ENCODE peak calls at places on chromosome 1, in four cellular contexts. H is body of pancreas, Z is esophagus muscularis mucosa, T is right lobe of liver. W is an unnamed sample.

GRCh38 chr1:231177971-231178370 is 16.1 kb downstream of the TRIM67 start:
- DNase-seq in H (no peak), T (no peak), Z (no peak), W (no peak)

GRCh38 chr1:59601032-59601431 is 213.7 kb upstream of the HOOK1 start:
- DNase-seq in H (no peak), T (no peak), Z (no peak), W (no peak)

GRCh38 chr1:227372662-227373061 is 54.4 kb upstream of the CDC42BPA start:
- DNase-seq in Z (no peak), H (peak), T (no peak), W (no peak)

GRCh38 chr1:12294076-12294475 is 64.2 kb downstream of the VPS13D start:
- DNase-seq in H (no peak), Z (no peak), T (no peak), W (no peak)

GRCh38 chr1:14215151-14215550 is 383.3 kb upstream of the KAZN start:
- DNase-seq in Z (no peak), T (no peak), H (no peak), W (no peak)

GRCh38 chr1:230359992-230360391 is 66.1 kb downstream of the PGBD5 start:
- DNase-seq in H (no peak), Z (no peak), T (no peak), W (no peak)

GRCh38 chr1:9595156-9595967 is 6.7 kb downstream of the TMEM201 start:
- DNase-seq in T (no peak), Z (no peak), H (no peak), W (no peak)

GRCh38 chr1:212638419-212639151 is 30.0 kb downstream of the ATF3 start:
- DNase-seq in H (no peak), Z (no peak), T (no peak), W (no peak)

GRCh38 chr1:93552751-93553455 is 105.0 kb downstream of the FNBP1L start:
- DNase-seq in T (no peak), H (no peak), Z (no peak), W (peak)

GRCh38 chr1:200381256-200381980 is 28.4 kb downstream of the ZNF281 start:
- DNase-seq in Z (no peak), T (no peak), H (no peak), W (no peak)

GRCh38 chr1:200380589-200381021 is 29.2 kb downstream of the ZNF281 start:
- DNase-seq in T (no peak), H (no peak), Z (no peak), W (no peak)

GRCh38 chr1:200379940-200380588 is 29.8 kb downstream of the ZNF281 start:
- DNase-seq in H (no peak), T (no peak), Z (no peak), W (no peak)

GRCh38 chr1:200378096-200378495 is 31.7 kb downstream of the ZNF281 start:
- DNase-seq in T (no peak), H (no peak), Z (no peak), W (no peak)

DNA sequence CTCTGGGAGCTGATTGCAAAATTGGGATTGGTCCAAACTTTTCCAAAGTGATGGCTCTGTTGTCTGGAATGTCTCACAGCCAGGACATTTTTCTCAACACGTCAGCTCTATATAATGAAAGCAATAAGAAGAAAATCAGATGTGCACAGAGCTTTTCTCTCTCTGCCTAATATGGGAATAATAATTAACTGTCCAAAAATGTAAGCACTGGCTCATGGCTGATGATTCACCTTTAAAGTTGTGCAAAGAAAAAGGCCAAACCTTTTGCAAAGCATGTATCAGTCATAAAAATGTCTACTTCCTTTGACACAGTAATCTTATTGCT is 30.4 kb downstream of the ZNF281 start:
- DNase-seq in H (no peak), T (no peak), Z (no peak), W (no peak)
- H3K27ac ChIP-seq in H (peak), T (peak), Z (no peak), W (no peak)

GRCh38 chr1:170663441-170664282 is at the start of gene PRRX1:
- DNase-seq in T (no peak), H (no peak), Z (no peak), W (no peak)
- H3K27ac ChIP-seq in T (no peak), H (no peak), Z (peak), W (no peak)

GRCh38 chr1:239239529-239239928 is 146.8 kb upstream of the CHRM3 start:
- DNase-seq in H (no peak), Z (no peak), T (no peak), W (no peak)

GRCh38 chr1:239237912-239238311 is 148.5 kb upstream of the CHRM3 start:
- DNase-seq in T (no peak), H (no peak), Z (no peak), W (no peak)

GRCh38 chr1:239228451-239228850 is 157.9 kb upstream of the CHRM3 start:
- DNase-seq in Z (no peak), T (no peak), H (no peak), W (no peak)

GRCh38 chr1:239232921-239233320 is 153.4 kb upstream of the CHRM3 start:
- DNase-seq in H (no peak), Z (no peak), T (no peak), W (no peak)

DNA sequence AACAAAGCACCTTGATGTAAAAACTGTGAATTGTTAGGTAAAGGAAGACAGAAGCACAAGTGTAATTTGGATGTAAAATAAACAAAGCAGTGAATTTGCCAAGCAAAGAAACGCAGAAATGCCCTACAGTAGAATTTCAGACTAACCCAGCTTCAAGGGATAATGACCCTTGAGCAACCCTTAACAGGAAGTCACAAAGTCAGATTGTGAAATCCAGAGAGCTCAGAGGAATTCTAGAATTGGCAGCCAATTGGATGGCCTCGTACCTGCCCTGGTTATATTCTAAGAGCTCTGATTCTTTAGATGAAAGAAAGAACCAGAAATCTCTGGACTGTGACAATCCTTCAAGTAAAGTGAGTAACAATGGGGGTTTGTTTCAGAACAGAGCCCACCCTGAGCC is 152.7 kb upstream of the CHRM3 start:
- DNase-seq in H (no peak), T (no peak), Z (no peak), W (no peak)
- H3K27ac ChIP-seq in H (no peak), T (no peak), Z (no peak), W (no peak)

DNA sequence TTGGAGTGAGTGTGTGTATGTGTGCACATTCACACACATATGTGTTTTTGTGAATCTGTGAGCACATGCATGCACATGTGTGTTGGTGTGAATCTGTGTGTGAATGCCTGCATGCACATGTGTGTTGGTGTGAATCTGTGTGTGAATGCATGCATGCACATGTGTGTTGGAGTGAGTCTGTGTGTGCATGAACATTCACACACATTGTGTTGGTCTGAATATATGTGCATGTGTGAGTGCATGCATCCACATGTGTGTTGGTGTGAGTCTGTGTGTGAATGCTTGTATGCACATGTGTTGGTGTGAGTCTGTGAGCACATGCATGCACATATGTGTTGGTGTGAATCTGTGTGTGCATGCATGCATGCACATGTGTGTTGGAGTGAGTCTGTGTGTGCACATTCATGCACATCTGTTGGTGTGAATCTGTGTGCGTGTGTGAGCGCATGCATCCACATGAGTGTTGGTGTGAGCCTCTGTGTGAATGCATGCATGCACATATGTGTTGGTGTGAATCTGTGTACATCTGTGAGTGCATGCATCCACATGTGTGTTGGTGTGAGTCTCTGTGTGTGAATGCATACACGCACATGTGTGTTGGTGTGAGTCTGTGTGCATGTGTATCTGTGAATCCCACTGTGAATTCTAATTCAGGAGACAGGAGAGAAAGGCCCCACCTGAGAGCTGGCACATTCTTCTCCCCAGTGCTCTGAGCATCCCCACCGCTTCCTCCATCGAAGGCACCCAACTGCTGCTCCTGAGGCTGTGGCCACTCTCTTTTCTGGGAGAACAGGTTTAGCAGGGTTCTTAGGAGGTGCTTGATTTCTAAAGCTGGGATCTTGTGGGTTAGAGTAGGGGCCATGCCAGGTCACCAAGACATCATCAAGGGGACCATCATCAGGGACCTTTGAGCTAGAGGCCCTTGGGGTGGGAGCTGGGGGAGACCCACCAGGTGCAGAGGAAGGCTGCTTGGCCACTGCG is 117.5 kb upstream of the ARHGEF16 start:
- DNase-seq in Z (no peak), H (no peak), T (no peak), W (no peak)
- H3K27ac ChIP-seq in Z (no peak), H (no peak), T (no peak), W (no peak)

DNA sequence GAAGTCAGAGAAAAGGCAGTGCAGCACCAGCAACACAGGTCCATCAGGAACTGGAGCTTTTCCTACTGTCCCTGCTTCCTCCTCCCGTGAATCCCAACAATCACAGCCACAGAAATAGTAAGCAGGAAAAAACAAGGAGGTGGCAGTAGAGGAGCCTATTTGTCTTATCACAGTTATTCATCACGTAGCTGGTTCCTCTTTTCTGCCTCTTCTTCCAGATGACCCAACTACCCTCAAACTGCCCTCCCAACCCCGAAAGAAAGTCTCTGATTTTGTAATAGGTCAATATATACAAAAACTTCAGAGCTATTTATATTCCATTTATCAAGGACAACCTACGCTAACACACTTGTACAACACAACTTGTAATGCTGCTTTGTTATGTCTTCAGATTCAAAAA is 21.4 kb downstream of the GNB1 start:
- DNase-seq in H (no peak), T (no peak), Z (no peak), W (no peak)
- H3K27ac ChIP-seq in H (no peak), T (no peak), Z (no peak), W (peak)

GRCh38 chr1:219109424-219110018 is 64.2 kb upstream of the LYPLAL1 start:
- DNase-seq in H (no peak), T (no peak), Z (no peak), W (no peak)

GRCh38 chr1:219119839-219120238 is 53.8 kb upstream of the LYPLAL1 start:
- DNase-seq in H (no peak), Z (no peak), T (no peak), W (no peak)

GRCh38 chr1:219113261-219113660 is 60.4 kb upstream of the LYPLAL1 start:
- DNase-seq in Z (no peak), H (no peak), T (no peak), W (no peak)

GRCh38 chr1:219114014-219114413 is 59.7 kb upstream of the LYPLAL1 start:
- DNase-seq in Z (no peak), H (no peak), T (no peak), W (no peak)
- H3K27ac ChIP-seq in Z (no peak), H (no peak), T (no peak), W (no peak)

DNA sequence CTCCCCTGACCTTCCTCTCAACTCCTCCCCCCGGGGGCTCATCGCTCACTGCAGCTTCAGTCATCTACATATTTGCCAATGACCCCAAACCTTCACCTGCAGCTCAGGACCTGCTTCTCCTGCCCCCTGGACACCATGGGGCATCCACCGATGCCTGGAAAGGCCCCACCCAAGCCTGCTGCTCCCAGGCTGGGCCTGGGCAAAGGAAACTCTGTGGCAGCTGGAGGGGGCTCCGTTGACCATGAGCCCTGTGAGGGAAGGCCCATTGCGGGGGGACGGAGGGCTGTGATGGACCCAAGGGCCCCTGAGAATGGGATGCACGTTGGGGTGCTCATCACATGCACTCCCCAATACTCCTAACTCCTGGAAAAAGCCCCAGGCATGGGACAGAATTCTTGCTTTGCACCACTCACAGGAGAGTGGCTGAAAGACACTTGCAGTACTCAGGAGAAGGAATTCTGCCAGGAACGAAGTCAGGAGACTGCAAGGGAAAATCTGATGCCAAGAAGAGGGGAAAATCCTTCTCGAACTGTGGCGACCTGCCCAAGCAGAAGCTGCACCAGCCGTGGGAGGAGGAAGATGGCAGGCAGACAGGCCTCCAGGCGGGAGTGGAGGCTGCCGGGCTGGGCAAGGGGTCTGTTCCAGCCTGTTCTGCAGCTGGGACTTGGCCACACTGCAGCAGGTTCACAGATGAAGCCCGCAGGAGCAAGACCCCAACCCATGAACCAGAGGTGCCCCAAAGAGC is 18.4 kb downstream of the MATN1 start:
- DNase-seq in H (no peak), Z (no peak), T (no peak), W (no peak)
- H3K27ac ChIP-seq in H (no peak), Z (no peak), T (no peak), W (no peak)